ENCODE peak calls at places on chromosomes 7 and 10, in four cellular contexts. W, M, D and J are unnamed samples.

GRCh38 chr10:123766012-123766411 is 99.9 kb downstream of the GPR26 start:
- DNase-seq in W (no peak), M (no peak), D (no peak), J (no peak)

GRCh38 chr7:45183711-45184210 is 26.2 kb downstream of the RAMP3 start:
- DNase-seq in W (no peak), M (peak), D (no peak), J (no peak)

GRCh38 chr7:151175793-151176311 is 8.4 kb upstream of the GBX1 start:
- DNase-seq in W (no peak), M (no peak), D (no peak), J (peak)

GRCh38 chr10:87722716-87723115 is 63.0 kb downstream of the PAPSS2 start:
- DNase-seq in W (no peak), M (no peak), D (no peak), J (no peak)

GRCh38 chr7:7653568-7654187 is 13.1 kb downstream of the UMAD1 start:
- DNase-seq in W (no peak), M (no peak), D (peak), J (no peak)

GRCh38 chr10:103781329-103782061 is 73.9 kb downstream of the SH3PXD2A start:
- DNase-seq in W (no peak), M (no peak), D (peak), J (no peak)

GRCh38 chr7:55250313-55250712 is 114.8 kb upstream of the LANCL2 start:
- DNase-seq in W (no peak), M (peak), D (peak), J (peak)

GRCh38 chr7:102943425-102944169 is 30.8 kb downstream of the LRRC17 start:
- DNase-seq in W (no peak), M (no peak), D (no peak), J (no peak)

GRCh38 chr7:70619659-70620058 is 512.3 kb upstream of the GALNT17 start:
- DNase-seq in W (no peak), M (no peak), D (no peak), J (no peak)

GRCh38 chr10:48750991-48751390 is 66.3 kb downstream of the WDFY4 start:
- DNase-seq in W (no peak), M (no peak), D (no peak), J (no peak)

GRCh38 chr7:36406156-36406555 is 16.5 kb downstream of the ANLN start:
- DNase-seq in W (no peak), M (no peak), D (no peak), J (no peak)

GRCh38 chr7:40804477-40805215 is 669.8 kb downstream of the SUGCT start:
- DNase-seq in W (no peak), M (no peak), D (no peak), J (no peak)

GRCh38 chr10:95276367-95277200 is 14.2 kb downstream of the PDLIM1 start:
- DNase-seq in W (no peak), M (no peak), D (no peak), J (no peak)

GRCh38 chr10:79270471-79271246 is 76.6 kb upstream of the PPIF start:
- DNase-seq in W (peak), M (no peak), D (no peak), J (no peak)

GRCh38 chr10:69217119-69217754 is 2.9 kb upstream of the HKDC1 start:
- DNase-seq in W (no peak), M (no peak), D (peak), J (no peak)

GRCh38 chr7:157514306-157514705 is 177.5 kb downstream of the DNAJB6 start:
- DNase-seq in W (no peak), M (no peak), D (no peak), J (peak)

GRCh38 chr7:67392596-67393438 is 396.2 kb downstream of the TYW1 start:
- DNase-seq in W (no peak), M (no peak), D (no peak), J (no peak)

GRCh38 chr10:33886299-33886698 is 551.8 kb upstream of the NRP1 start:
- DNase-seq in W (no peak), M (no peak), D (no peak), J (no peak)

GRCh38 chr10:91380873-91381561 is 29.1 kb upstream of the HECTD2 start:
- DNase-seq in W (no peak), M (no peak), D (no peak), J (no peak)

GRCh38 chr7:2796358-2797352 is 47.5 kb downstream of the GNA12 start:
- DNase-seq in W (peak), M (peak), D (no peak), J (no peak)

GRCh38 chr10:86536294-86536861 is 14.8 kb upstream of the WAPL start:
- DNase-seq in W (no peak), M (no peak), D (no peak), J (no peak)

GRCh38 chr10:92014620-92015019 is 91.0 kb downstream of the BTAF1 start:
- DNase-seq in W (no peak), M (no peak), D (no peak), J (no peak)

GRCh38 chr7:31073486-31074383 is 21.6 kb downstream of the ADCYAP1R1 start:
- DNase-seq in W (no peak), M (no peak), D (no peak), J (no peak)

GRCh38 chr10:133287832-133288500 is 11.3 kb upstream of the ADAM8 start:
- DNase-seq in W (no peak), M (no peak), D (no peak), J (no peak)

GRCh38 chr10:99766282-99766681 is 16.2 kb upstream of the ABCC2 start:
- DNase-seq in W (no peak), M (no peak), D (no peak), J (no peak)

GRCh38 chr10:68474021-68474420 is 2.2 kb upstream of the DNA2 start:
- DNase-seq in W (no peak), M (no peak), D (no peak), J (no peak)

GRCh38 chr7:134302120-134302519 is 14.6 kb downstream of the SLC35B4 start:
- DNase-seq in W (no peak), M (no peak), D (no peak), J (no peak)

GRCh38 chr7:22486597-22486996 is 13.4 kb downstream of the STEAP1B start:
- DNase-seq in W (no peak), M (no peak), D (no peak), J (no peak)

GRCh38 chr10:46541735-46542566 is 14.5 kb downstream of the GPRIN2 start:
- DNase-seq in W (no peak), M (peak), D (peak), J (peak)

GRCh38 chr10:70722820-70723424 is 50.6 kb downstream of the ADAMTS14 start:
- DNase-seq in W (no peak), M (no peak), D (no peak), J (no peak)

GRCh38 chr7:75033064-75033463 is 40.5 kb downstream of the RCC1L start:
- DNase-seq in W (no peak), M (no peak), D (peak), J (no peak)

GRCh38 chr10:409403-410040 is 274.3 kb downstream of the ZMYND11 start:
- DNase-seq in W (no peak), M (no peak), D (no peak), J (no peak)

GRCh38 chr10:85619832-85620231 is 746.8 kb downstream of the GRID1 start:
- DNase-seq in W (no peak), M (peak), D (no peak), J (no peak)

GRCh38 chr7:139186146-139186545 is 44.9 kb upstream of the UBN2 start:
- DNase-seq in W (no peak), M (no peak), D (no peak), J (no peak)

GRCh38 chr7:98520356-98520932 is 96.6 kb upstream of the NPTX2 start:
- DNase-seq in W (no peak), M (no peak), D (peak), J (no peak)

GRCh38 chr7:151023211-151023610 is 1.1 kb downstream of the ATG9B start:
- DNase-seq in W (no peak), M (no peak), D (no peak), J (no peak)

DNA sequence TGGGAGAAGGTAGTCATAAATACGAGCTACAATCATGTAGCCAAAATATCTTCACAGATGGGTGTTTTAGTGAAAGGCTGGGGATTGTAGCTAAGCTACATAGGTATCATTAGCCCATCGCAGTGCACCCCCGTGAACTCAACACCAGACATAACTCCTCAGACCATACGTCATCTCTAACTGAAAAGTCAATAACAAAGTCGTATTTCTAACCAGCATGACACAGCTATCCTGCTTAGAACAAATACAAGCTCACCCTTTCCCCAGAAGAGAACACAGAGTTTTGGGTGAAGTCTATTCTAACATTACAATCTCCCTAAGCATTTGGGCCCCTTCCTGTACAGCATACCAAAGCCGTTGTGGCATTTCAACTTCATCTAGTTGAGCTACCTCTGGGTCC is 636.6 kb upstream of the DPP6 start:
- DNase-seq in W (no peak), M (no peak), D (no peak), J (no peak)
- TF ChIP-seq EP300 in W (no peak), M (no peak), D (no peak), J (no peak)

DNA sequence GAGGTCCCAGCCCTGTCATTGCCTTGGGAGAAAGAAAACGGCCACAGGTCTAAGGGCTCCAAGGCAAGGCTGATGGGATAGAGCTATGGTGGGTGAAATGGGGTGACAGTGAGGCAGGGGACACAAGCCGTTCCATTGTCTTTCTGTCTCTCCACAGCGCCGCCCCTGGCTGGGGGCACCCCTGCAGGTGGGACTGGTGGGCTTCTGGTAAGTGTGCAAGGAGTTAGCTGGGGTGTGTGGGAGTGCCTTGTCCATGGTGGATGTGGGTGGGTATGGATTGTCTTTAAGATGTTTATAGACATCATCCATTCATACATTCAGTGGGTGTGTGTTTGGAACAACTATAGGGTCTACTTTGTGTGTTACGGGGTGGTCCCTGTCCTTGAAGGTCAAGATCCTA is 7.5 kb downstream of the SFXN3 start:
- DNase-seq in W (no peak), M (no peak), D (no peak), J (no peak)
- TF ChIP-seq EP300 in W (no peak), M (no peak), D (no peak), J (no peak)

GRCh38 chr7:93811198-93811597 is 79.4 kb downstream of the TFPI2 start:
- DNase-seq in W (no peak), M (no peak), D (no peak), J (no peak)
- TF ChIP-seq EP300 in W (no peak), M (no peak), D (no peak), J (no peak)

DNA sequence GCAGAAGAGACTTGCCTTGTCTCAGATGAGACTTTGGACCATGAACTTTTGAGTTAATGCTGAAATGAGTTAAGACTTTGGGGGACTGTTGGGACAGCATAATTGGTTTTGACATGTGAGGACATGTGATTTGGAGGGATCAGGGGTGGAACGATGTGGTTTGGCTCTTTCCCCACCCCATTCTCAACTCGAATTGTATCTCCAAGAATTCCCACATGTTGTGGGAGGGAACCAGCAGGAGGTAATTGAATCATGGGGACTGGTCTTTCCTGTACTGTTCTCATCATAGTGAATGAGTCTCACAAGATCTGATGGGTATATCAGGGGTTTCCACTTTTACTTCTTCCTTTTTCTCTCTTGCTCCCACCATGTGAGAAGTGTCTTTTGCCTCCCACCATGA is 229.7 kb upstream of the KCND2 start:
- DNase-seq in W (no peak), M (no peak), D (no peak), J (no peak)
- TF ChIP-seq EP300 in W (no peak), M (no peak), D (no peak), J (no peak)

GRCh38 chr7:4742852-4743251 is 32.6 kb upstream of the AP5Z1 start:
- DNase-seq in W (no peak), M (no peak), D (no peak), J (no peak)

GRCh38 chr7:4747013-4747412 is 28.4 kb upstream of the AP5Z1 start:
- DNase-seq in W (no peak), M (no peak), D (no peak), J (no peak)

GRCh38 chr7:4745971-4746919 is 29.2 kb upstream of the AP5Z1 start:
- DNase-seq in W (no peak), M (no peak), D (peak), J (peak)

GRCh38 chr7:4745265-4745919 is 30.0 kb upstream of the AP5Z1 start:
- DNase-seq in W (no peak), M (no peak), D (no peak), J (no peak)

GRCh38 chr7:4744391-4745264 is 30.8 kb upstream of the AP5Z1 start:
- DNase-seq in W (peak), M (peak), D (peak), J (peak)
- TF ChIP-seq EP300 in W (peak), M (no peak), D (peak), J (peak)